ENCODE peak calls at places on chromosomes 4 and X, in eight cellular contexts. R is COR-L47; Q is lower leg skin; G is NCI-H748 treated with DMSO at 0.1 percent for 48 hours; E is ascending aorta; H is C1 segment of cervical spinal cord; V is heart left ventricle; I is activated CD4-positive, alpha-beta T cell treated with anti-CD3 and anti-CD28 coated beads for 36 hours. B is an unnamed sample.
A peak's percentile ranks its signal among the peaks of the same experiment; 100 is the strongest.

GRCh38 chr4:162015090-162015489 is 148.7 kb downstream of the FSTL5 start:
- DNase-seq in R (no peak), Q (no peak), G (no peak), E (no peak), H (no peak), V (no peak), I (no peak), B (no peak)

GRCh38 chrX:55450259-55450658 is 1.7 kb upstream of the MAGEH1 start:
- DNase-seq in R (no peak), Q (no peak), G (no peak), E (no peak), H (no peak), V (no peak), I (no peak), B (no peak)

GRCh38 chr4:53478671-53479456 is 101.4 kb downstream of the FIP1L1 start:
- DNase-seq in R (no peak), Q (no peak), G (no peak), E (no peak), H (no peak), V (no peak), I (no peak), B (no peak)

GRCh38 chrX:20248592-20249192 is 18.0 kb downstream of the RPS6KA3 start:
- DNase-seq in R (no peak), Q (no peak), G (no peak), E (no peak), H (no peak), V (no peak), I (no peak), B (no peak)

GRCh38 chr4:32625687-32626086 is 1905.5 kb downstream of the PCDH7 start:
- DNase-seq in R (no peak), Q (no peak), G (no peak), E (no peak), H (no peak), V (no peak), I (no peak), B (no peak)

GRCh38 chr4:176439611-176440010 is 119.8 kb downstream of the SPCS3 start:
- DNase-seq in R (no peak), Q (no peak), G (no peak), E (no peak), H (no peak), V (no peak), I (no peak), B (no peak)

GRCh38 chr4:5420266-5420665 is 288.1 kb downstream of the EVC2 start:
- DNase-seq in R (no peak), Q (no peak), G (no peak), E (no peak), H (no peak), V (no peak), I (no peak), B (no peak)

GRCh38 chr4:37510626-37511025 is 175.6 kb downstream of the RELL1 start:
- DNase-seq in R (no peak), Q (no peak), G (no peak), E (no peak), H (no peak), V (no peak), I (no peak), B (no peak)

GRCh38 chr4:147916351-147916750 is 184.5 kb downstream of the ARHGAP10 start:
- DNase-seq in R (no peak), Q (no peak), G (no peak), E (no peak), H (no peak), V (no peak), I (no peak), B (no peak)

GRCh38 chrX:8447367-8447766 is 17.3 kb upstream of the VCX3B start:
- DNase-seq in R (no peak), Q (no peak), G (no peak), E (no peak), H (no peak), V (no peak), I (no peak), B (no peak)

GRCh38 chrX:30702736-30703135 is 49.5 kb downstream of the GK start:
- DNase-seq in R (no peak), Q (no peak), G (no peak), E (no peak), H (no peak), V (no peak), I (no peak), B (no peak)

GRCh38 chr4:75633846-75634245 is 3.5 kb upstream of the CDKL2 start:
- DNase-seq in R (no peak), Q (no peak), G (no peak), E (no peak), H (no peak), V (no peak), I (no peak), B (no peak)

GRCh38 chrX:19875051-19875432 is 12.4 kb downstream of the SH3KBP1 start:
- DNase-seq in R (no peak), Q (no peak), G (no peak), E (no peak), H (no peak), V (no peak), I (peak; percentile 68), B (peak; percentile 65)

GRCh38 chrX:12986164-12986779 is 11.4 kb downstream of the TMSB4X start:
- DNase-seq in R (no peak), Q (no peak), G (no peak), E (no peak), H (no peak), V (no peak), I (no peak), B (no peak)

GRCh38 chrX:40844476-40844875 is 109.1 kb upstream of the MED14 start:
- DNase-seq in R (no peak), Q (no peak), G (no peak), E (no peak), H (no peak), V (no peak), I (no peak), B (no peak)

GRCh38 chrX:53287493-53288138 is 6.2 kb upstream of the IQSEC2 start:
- DNase-seq in R (peak; percentile 65), Q (peak; percentile 63), G (no peak), E (peak; percentile 81), H (peak; percentile 28), V (peak; percentile 90), I (peak; percentile 39), B (no peak)

GRCh38 chrX:120244735-120245498 is 5.7 kb upstream of the ZBTB33 start:
- DNase-seq in R (peak; percentile 68), Q (peak; percentile 71), G (peak; percentile 78), E (peak; percentile 84), H (peak; percentile 35), V (peak; percentile 66), I (peak; percentile 74), B (peak; percentile 33)

GRCh38 chr4:145538636-145539035 is 57.0 kb downstream of the SMAD1 start:
- DNase-seq in R (no peak), Q (no peak), G (no peak), E (no peak), H (no peak), V (no peak), I (no peak), B (no peak)

GRCh38 chr4:142551513-142552280 is 294.4 kb downstream of the INPP4B start:
- DNase-seq in R (no peak), Q (no peak), G (no peak), E (no peak), H (no peak), V (no peak), I (no peak), B (no peak)

GRCh38 chr4:99029018-99029735 is 33.7 kb downstream of the METAP1 start:
- DNase-seq in R (no peak), Q (no peak), G (no peak), E (no peak), H (no peak), V (no peak), I (no peak), B (no peak)

GRCh38 chr4:122480023-122480422 is 23.5 kb upstream of the IL2 start:
- DNase-seq in R (no peak), Q (no peak), G (no peak), E (no peak), H (no peak), V (no peak), I (no peak), B (no peak)

GRCh38 chr4:145176641-145177432 is 3.6 kb downstream of the OTUD4 start:
- DNase-seq in R (no peak), Q (no peak), G (no peak), E (no peak), H (no peak), V (no peak), I (no peak), B (no peak)

GRCh38 chr4:99746443-99746842 is 70.2 kb upstream of the DAPP1 start:
- DNase-seq in R (no peak), Q (no peak), G (no peak), E (no peak), H (no peak), V (no peak), I (no peak), B (no peak)

B was measured in caudate nucleus.